ENCODE peak calls at places on chromosomes 7 and 10, in four cellular contexts. Z is HL-60, W is HCT116, D is A549. F is an unnamed sample.

GRCh38 chr10:121406823-121407545 is 191.3 kb downstream of the FGFR2 start:
- DNase-seq in Z (no peak), W (no peak), D (no peak), F (no peak)

GRCh38 chr10:75019360-75019759 is 92.1 kb upstream of the SAMD8 start:
- DNase-seq in Z (no peak), W (no peak), D (peak; percentile 35), F (no peak)

GRCh38 chr10:43692051-43692825 is 43.6 kb upstream of the ZNF32 start:
- DNase-seq in Z (no peak), W (no peak), D (no peak), F (no peak)

GRCh38 chr7:25940086-25940906 is 211.7 kb upstream of the NFE2L3 start:
- DNase-seq in Z (no peak), W (no peak), D (no peak), F (no peak)

GRCh38 chr7:155372782-155373358 is 75.2 kb downstream of the INSIG1 start:
- DNase-seq in Z (no peak), W (no peak), D (no peak), F (no peak)

GRCh38 chr7:17558558-17559332 is 260.3 kb downstream of the AHR start:
- DNase-seq in Z (no peak), W (no peak), D (peak; percentile 90), F (no peak)

GRCh38 chr7:54921116-54921515 is 97.7 kb upstream of the EGFR start:
- DNase-seq in Z (no peak), W (no peak), D (no peak), F (no peak)

GRCh38 chr7:158705234-158705890 is 758 bp upstream of the NCAPG2 start:
- DNase-seq in Z (no peak), W (no peak), D (no peak), F (no peak)

GRCh38 chr7:155298288-155298833 is 683 bp downstream of the INSIG1 start:
- DNase-seq in Z (no peak), W (no peak), D (no peak), F (no peak)

GRCh38 chr7:136009488-136010079 is 32.4 kb upstream of the MTPN start:
- DNase-seq in Z (no peak), W (peak; percentile 22), D (peak; percentile 49), F (peak; percentile 17)

GRCh38 chr7:99623091-99623693 is 6.4 kb downstream of the ZSCAN25 start:
- DNase-seq in Z (no peak), W (no peak), D (no peak), F (no peak)

GRCh38 chr10:123327450-123327849 is 173.2 kb downstream of the BUB3 start:
- DNase-seq in Z (no peak), W (no peak), D (no peak), F (no peak)

GRCh38 chr7:55132890-55133551 is 114.2 kb downstream of the EGFR start:
- DNase-seq in Z (no peak), W (peak; percentile 97), D (peak; percentile 91), F (peak; percentile 99)

GRCh38 chr7:149104214-149104613 is 13.7 kb upstream of the ZNF786 start:
- DNase-seq in Z (no peak), W (no peak), D (no peak), F (no peak)

GRCh38 chr10:48439581-48440041 is 133.1 kb downstream of the MAPK8 start:
- DNase-seq in Z (no peak), W (no peak), D (no peak), F (no peak)

GRCh38 chr7:76069238-76069638 is 21.3 kb downstream of the MDH2 start:
- DNase-seq in Z (peak; percentile 73), W (peak; percentile 65), D (peak; percentile 94), F (no peak)

GRCh38 chr7:54823776-54824175 is 64.8 kb upstream of the SEC61G start:
- DNase-seq in Z (no peak), W (no peak), D (no peak), F (no peak)

GRCh38 chr10:8061274-8062211 is 7.1 kb downstream of the GATA3 start:
- DNase-seq in Z (no peak), W (no peak), D (no peak), F (no peak)

GRCh38 chr7:35647171-35647574 is 47.8 kb downstream of the HERPUD2 start:
- DNase-seq in Z (no peak), W (no peak), D (no peak), F (no peak)

GRCh38 chr10:42878134-42878820 is 95.7 kb downstream of the BMS1 start:
- DNase-seq in Z (no peak), W (no peak), D (no peak), F (no peak)

GRCh38 chr10:123491692-123492415 is 174.3 kb upstream of the GPR26 start:
- DNase-seq in Z (no peak), W (no peak), D (no peak), F (no peak)

GRCh38 chr7:115851291-115851690 is 179.3 kb downstream of the TFEC start:
- DNase-seq in Z (no peak), W (peak; percentile 54), D (peak; percentile 61), F (peak; percentile 8)

GRCh38 chr7:134355925-134356324 is 39.2 kb upstream of the SLC35B4 start:
- DNase-seq in Z (no peak), W (no peak), D (peak; percentile 51), F (no peak)

GRCh38 chr7:101687791-101688182 is 58.7 kb upstream of the MYL10 start:
- DNase-seq in Z (no peak), W (no peak), D (no peak), F (no peak)

GRCh38 chr10:46560381-46560780 is 3.9 kb upstream of the GPRIN2 start:
- DNase-seq in Z (no peak), W (no peak), D (no peak), F (no peak)

GRCh38 chr10:113496124-113496523 is 56.7 kb upstream of the HABP2 start:
- DNase-seq in Z (no peak), W (no peak), D (no peak), F (no peak)

GRCh38 chr7:88357295-88357694 is 50.6 kb upstream of the STEAP4 start:
- DNase-seq in Z (peak; percentile 11), W (no peak), D (peak; percentile 48), F (no peak)

GRCh38 chr7:107370816-107371215 is 99.0 kb upstream of the GPR22 start:
- DNase-seq in Z (no peak), W (no peak), D (no peak), F (no peak)

GRCh38 chr10:98460837-98461499 is 14.2 kb upstream of the HPS1 start:
- DNase-seq in Z (no peak), W (peak; percentile 75), D (peak; percentile 78), F (peak; percentile 84)

GRCh38 chr7:125090596-125090995 is 161.0 kb upstream of the POT1 start:
- DNase-seq in Z (no peak), W (no peak), D (no peak), F (no peak)

GRCh38 chr10:33087142-33087541 is 129.1 kb upstream of the ITGB1 start:
- DNase-seq in Z (no peak), W (no peak), D (no peak), F (no peak)

GRCh38 chr10:33084388-33084896 is 126.4 kb upstream of the ITGB1 start:
- DNase-seq in Z (no peak), W (no peak), D (no peak), F (no peak)

GRCh38 chr10:33087922-33088321 is 129.9 kb upstream of the ITGB1 start:
- DNase-seq in Z (no peak), W (no peak), D (no peak), F (no peak)

GRCh38 chr10:33085313-33085833 is 127.3 kb upstream of the ITGB1 start:
- DNase-seq in Z (no peak), W (no peak), D (no peak), F (no peak)

GRCh38 chr10:33086100-33086499 is 128.1 kb upstream of the ITGB1 start:
- DNase-seq in Z (no peak), W (no peak), D (no peak), F (no peak)
- TF ChIP-seq REST in Z (no peak), W (no peak), D (no peak), F (no peak)

GRCh38 chr7:33986951-33987948 is 81.9 kb downstream of the BMPER start:
- DNase-seq in Z (no peak), W (peak; percentile 96), D (peak; percentile 92), F (peak; percentile 83)
- H3K4me3 ChIP-seq in Z (no peak overlapping the region), W (no peak overlapping the region), D (no peak overlapping the region), F (no peak overlapping the region)

DNA sequence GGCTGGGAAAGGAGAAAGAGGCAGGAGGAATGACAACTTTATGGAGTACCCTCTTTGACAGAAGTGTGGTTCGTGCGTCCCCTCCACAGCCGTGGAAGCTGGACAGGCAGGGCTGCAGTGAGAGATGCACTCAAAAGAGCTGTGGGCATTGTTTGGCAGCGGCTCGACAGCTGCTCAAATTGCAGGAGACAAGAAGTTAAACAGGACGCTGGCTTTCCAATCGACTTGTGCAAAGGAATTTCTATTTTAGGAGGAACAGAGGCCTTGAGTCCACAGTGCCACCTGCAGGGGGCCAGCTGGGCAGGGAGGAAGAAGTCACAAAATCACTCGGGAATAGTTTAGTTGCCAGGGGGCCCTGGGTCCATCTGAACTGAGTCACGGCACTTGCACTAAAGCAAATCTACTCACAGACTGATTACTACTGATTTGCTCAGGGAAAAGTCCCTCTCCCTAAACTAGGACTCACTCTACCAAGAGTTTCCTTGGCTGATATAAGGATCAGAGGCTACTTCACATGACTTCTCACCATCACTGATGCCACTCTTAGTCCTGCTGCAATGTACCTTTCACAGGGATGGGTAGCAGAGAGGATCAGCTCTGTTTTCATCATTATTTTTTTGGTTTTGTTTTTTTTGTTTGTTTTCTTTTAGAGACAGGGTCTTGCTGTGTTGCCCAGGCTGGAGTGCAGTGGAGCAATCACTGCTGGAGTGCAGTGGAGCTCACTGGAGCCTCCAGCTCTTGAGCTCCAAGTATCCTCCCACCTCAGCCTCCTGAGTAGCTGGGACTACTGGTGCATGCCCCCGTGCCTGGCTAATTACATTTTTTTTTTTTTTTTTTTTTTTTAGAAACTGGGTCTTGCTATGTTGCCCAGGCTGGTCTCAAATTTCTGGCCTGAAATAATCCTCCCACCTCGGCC is 200.8 kb downstream of the JCAD start:
- DNase-seq in Z (no peak), W (peak; percentile 36), D (peak; percentile 75), F (peak; percentile 39)
- TF ChIP-seq REST in Z (no peak), W (no peak), D (no peak), F (no peak)

DNA sequence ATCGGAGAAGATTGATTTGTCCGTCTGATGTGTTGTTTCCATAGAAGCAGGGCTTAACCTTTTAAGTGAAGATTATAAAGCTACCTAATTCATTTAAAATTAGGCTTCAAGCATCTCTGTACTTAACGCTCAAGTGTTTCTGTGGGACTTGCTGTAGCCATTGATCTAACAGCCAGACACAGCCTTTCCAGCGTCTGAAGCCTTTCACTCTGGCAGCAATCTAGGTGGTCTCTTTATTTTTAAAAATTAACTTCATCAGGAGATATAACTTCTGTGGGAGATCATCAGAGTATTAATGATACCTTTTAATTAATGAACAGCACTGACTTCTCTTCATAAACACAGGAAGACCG is 88.1 kb downstream of the BEND7 start:
- DNase-seq in Z (no peak), W (no peak), D (no peak), F (peak; percentile 8)
- H3K4me3 ChIP-seq in Z (no peak overlapping the region), W (no peak overlapping the region), D (peak overlapping the region; percentile 45), F (no peak overlapping the region)

DNA sequence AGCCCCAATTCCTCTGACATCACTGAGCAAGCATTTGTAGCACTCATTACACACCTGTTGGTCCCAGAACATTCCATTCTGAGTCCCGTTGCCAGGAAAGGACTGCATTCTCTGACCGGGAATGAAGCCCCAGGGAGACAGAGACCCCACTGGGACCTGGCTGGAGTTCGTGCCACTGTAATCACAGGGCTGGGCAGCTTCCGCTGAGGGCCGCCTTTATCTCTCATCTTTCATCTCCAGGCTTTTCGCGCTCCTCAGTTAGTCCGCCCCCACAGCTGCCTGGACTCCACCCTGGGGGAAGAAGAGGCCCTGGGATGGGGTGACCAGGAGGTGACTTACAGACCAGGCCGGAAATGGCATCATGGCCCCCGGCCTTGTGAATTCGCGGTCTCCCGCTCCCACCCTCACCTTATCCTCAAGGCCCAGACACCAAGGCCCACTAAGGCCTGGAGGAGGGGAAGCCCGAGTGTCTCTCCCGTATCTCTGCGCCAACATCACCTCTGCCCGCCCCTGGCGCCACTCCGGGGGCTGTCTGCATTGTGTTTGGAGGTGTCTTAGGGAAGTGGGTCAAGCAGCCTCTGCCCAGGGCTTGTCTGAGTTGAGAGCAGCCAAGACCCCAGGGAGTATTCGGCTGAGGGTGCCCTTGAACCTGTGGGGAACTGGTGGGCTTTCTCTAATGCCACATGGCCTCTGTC is 75.4 kb downstream of the PROSER2 start:
- DNase-seq in Z (no peak), W (peak; percentile 69), D (peak; percentile 36), F (no peak)
- TF ChIP-seq REST in Z (no peak), W (no peak), D (no peak), F (no peak)

F was measured in Panc1.